ENCODE peak calls at places on chromosomes 13 and 19, in eight cellular contexts. U, Z, M, P, X, E, S and D are unnamed samples.

GRCh38 chr13:85666356-85666755 is 132.9 kb downstream of the SLITRK6 start:
- DNase-seq in X (no peak), M (no peak), U (no peak), S (no peak), P (peak; percentile 85), Z (no peak), E (no peak), D (no peak)

GRCh38 chr13:100773429-100773828 is 98.8 kb upstream of the TMTC4 start:
- DNase-seq in M (no peak), Z (no peak), P (no peak), U (no peak), X (no peak), E (no peak), S (no peak), D (no peak)

GRCh38 chr19:43639507-43640423 is at the start of gene CADM4:
- DNase-seq in Z (peak; percentile 66), S (no peak), U (peak; percentile 36), X (peak; percentile 58), M (no peak), E (peak; percentile 63), P (peak; percentile 57), D (peak; percentile 62)

GRCh38 chr13:63107163-63107935 is 1691.7 kb upstream of the PCDH20 start:
- DNase-seq in Z (no peak), X (no peak), U (no peak), E (no peak), M (no peak), S (no peak), P (no peak), D (no peak)

GRCh38 chr13:80339578-80339840 is 1.4 kb downstream of the SPRY2 start:
- DNase-seq in X (no peak), E (no peak), Z (no peak), S (no peak), M (no peak), P (peak; percentile 56), U (no peak), D (no peak)

GRCh38 chr19:13343514-13343913 is 162.8 kb downstream of the CACNA1A start:
- DNase-seq in U (no peak), S (no peak), X (no peak), Z (no peak), M (no peak), P (no peak), E (no peak), D (no peak)

GRCh38 chr13:97298816-97299215 is 76.7 kb downstream of the MBNL2 start:
- DNase-seq in Z (no peak), M (no peak), P (no peak), S (no peak), U (no peak), E (no peak), X (no peak), D (no peak)

GRCh38 chr19:55620951-55621672 is 3.3 kb downstream of the ZNF784 start:
- DNase-seq in U (no peak), Z (no peak), P (no peak), X (no peak), E (no peak), S (no peak), M (no peak), D (no peak)

GRCh38 chr19:48244289-48244688 is 11.4 kb downstream of the CARD8 start:
- DNase-seq in E (no peak), M (no peak), P (no peak), X (peak; percentile 47), Z (no peak), U (no peak), S (no peak), D (peak; percentile 59)

GRCh38 chr19:14363203-14364097 is 17.8 kb upstream of the ADGRE5 start:
- DNase-seq in E (peak; percentile 69), M (no peak), S (peak; percentile 93), X (no peak), U (peak; percentile 97), Z (peak; percentile 88), P (peak; percentile 94), D (no peak)

GRCh38 chr19:35901055-35901644 is 810 bp upstream of the NFKBID start:
- DNase-seq in X (no peak), U (no peak), S (no peak), Z (no peak), E (peak; percentile 43), P (peak; percentile 21), M (no peak), D (no peak)

GRCh38 chr19:48836089-48837017 is at the start of gene HSD17B14:
- DNase-seq in E (peak; percentile 78), M (no peak), U (peak; percentile 59), P (peak; percentile 90), Z (peak; percentile 80), S (peak; percentile 80), X (no peak), D (no peak)

GRCh38 chr19:2167896-2168618 is 4.3 kb downstream of the DOT1L start:
- DNase-seq in S (peak; percentile 86), Z (no peak), P (no peak), U (peak; percentile 59), E (no peak), X (no peak), M (no peak), D (no peak)

GRCh38 chr19:2168619-2169424 is 5.1 kb downstream of the DOT1L start:
- DNase-seq in U (peak; percentile 97), P (no peak), Z (no peak), E (peak; percentile 96), S (peak; percentile 100), M (peak; percentile 97), X (no peak), D (peak; percentile 86)

GRCh38 chr19:2164020-2164988 is 571 bp downstream of the DOT1L start:
- DNase-seq in X (no peak), Z (peak; percentile 68), M (no peak), P (peak; percentile 57), U (no peak), S (peak; percentile 81), E (peak; percentile 57), D (no peak)

GRCh38 chr19:2170219-2170618 is 6.5 kb downstream of the DOT1L start:
- DNase-seq in U (no peak), Z (no peak), P (no peak), X (no peak), S (no peak), M (no peak), E (no peak), D (no peak)

GRCh38 chr19:2166741-2167738 is 3.3 kb downstream of the DOT1L start:
- DNase-seq in P (peak; percentile 45), M (peak; percentile 67), Z (no peak), U (peak; percentile 82), E (peak; percentile 57), S (peak; percentile 96), X (no peak), D (no peak)
- H3K27ac ChIP-seq in P (no peak overlapping the region), M (peak overlapping the region; percentile 99), Z (no peak overlapping the region), U (peak overlapping the region; percentile 88), E (peak overlapping the region; percentile 98), S (peak overlapping the region; percentile 90), X (no peak overlapping the region), D (no peak overlapping the region)

GRCh38 chr13:113623491-113624234 is 34.3 kb downstream of the ATP4B start:
- DNase-seq in U (no peak), X (no peak), M (no peak), E (no peak), S (no peak), Z (no peak), P (no peak), D (no peak)
- H3K27me3 ChIP-seq in U (no peaks in the 10 kb centered on the region), X (no peaks in the 10 kb centered on the region), M (no peaks in the 10 kb centered on the region), E (no peaks in the 10 kb centered on the region), S (no peaks in the 10 kb centered on the region), Z (no peaks in the 10 kb centered on the region), P (no peaks in the 10 kb centered on the region), D (no peaks in the 10 kb centered on the region)

DNA sequence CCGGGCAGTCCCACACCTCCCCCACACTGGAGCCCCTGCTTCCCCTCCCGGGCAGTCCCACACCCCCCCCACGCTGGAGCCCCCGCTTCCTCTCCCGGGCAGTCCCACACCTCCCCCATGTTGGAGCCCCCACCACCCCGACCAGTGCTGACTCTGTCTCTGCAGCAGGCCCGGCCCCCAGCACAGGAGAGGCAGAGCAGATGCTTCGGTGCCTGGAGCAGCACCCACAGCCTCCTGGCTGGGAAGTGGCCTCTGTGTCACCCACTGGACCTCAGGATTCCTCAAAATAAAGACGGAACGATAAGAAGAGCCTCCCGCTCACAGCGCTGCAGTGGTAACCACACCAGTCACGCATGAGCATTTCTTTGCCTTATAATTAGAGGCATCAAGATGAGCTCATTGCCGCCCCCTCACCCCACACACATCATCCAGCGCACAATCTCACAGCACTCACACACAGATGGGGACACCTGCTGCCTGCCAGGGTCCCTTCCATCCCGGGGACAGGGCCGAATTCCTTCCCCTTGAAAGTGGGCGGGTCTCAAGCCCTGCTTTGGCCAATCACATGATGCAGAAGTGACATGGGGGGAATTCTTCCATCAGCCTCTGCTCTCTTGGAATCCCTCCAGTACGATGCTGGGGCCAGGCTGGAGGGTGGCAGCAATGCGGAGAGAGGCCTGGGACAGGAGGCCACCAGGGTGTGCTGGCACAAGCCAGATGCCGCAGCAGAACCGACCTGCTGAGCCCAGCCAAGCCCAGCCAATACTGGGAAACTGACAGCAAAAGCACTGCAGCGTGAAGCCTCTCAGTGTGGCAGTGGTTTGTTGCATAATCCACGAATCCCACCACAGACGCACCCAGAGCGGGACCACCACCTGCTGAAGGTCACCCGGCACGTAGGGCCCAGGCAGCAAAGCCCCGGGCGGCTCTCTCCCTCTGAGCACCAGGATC is 16.1 kb downstream of the PIP5K1C start:
- DNase-seq in P (no peak), S (no peak), U (no peak), E (no peak), M (no peak), Z (no peak), X (no peak), D (no peak)
- H3K27ac ChIP-seq in P (peak overlapping the region; percentile 85), S (peak overlapping the region; percentile 57), U (peak overlapping the region; percentile 74), E (peak overlapping the region; percentile 78), M (no peak overlapping the region), Z (no peak overlapping the region), X (no peak overlapping the region), D (no peak overlapping the region)

GRCh38 chr19:7624810-7625209 is 4.5 kb downstream of the XAB2 start:
- DNase-seq in Z (no peak), E (no peak), X (no peak), M (no peak), U (no peak), S (no peak), P (no peak), D (no peak)
- H3K27me3 ChIP-seq in Z (no peaks in the 10 kb centered on the region), E (no peaks in the 10 kb centered on the region), X (no peaks in the 10 kb centered on the region), M (no peaks in the 10 kb centered on the region), U (no peaks in the 10 kb centered on the region), S (no peaks in the 10 kb centered on the region), P (no peaks in the 10 kb centered on the region), D (no peaks in the 10 kb centered on the region)

GRCh38 chr19:51701468-51702100 is 8.5 kb downstream of the SPACA6 start:
- DNase-seq in Z (no peak), U (no peak), X (no peak), P (no peak), M (no peak), E (no peak), S (peak; percentile 57), D (no peak)
- H3K27ac ChIP-seq in Z (no peak overlapping the region), U (peak overlapping the region; percentile 89), X (no peak overlapping the region), P (peak overlapping the region; percentile 94), M (peak overlapping the region; percentile 97), E (peak overlapping the region; percentile 91), S (peak overlapping the region; percentile 92), D (no peak overlapping the region)

DNA sequence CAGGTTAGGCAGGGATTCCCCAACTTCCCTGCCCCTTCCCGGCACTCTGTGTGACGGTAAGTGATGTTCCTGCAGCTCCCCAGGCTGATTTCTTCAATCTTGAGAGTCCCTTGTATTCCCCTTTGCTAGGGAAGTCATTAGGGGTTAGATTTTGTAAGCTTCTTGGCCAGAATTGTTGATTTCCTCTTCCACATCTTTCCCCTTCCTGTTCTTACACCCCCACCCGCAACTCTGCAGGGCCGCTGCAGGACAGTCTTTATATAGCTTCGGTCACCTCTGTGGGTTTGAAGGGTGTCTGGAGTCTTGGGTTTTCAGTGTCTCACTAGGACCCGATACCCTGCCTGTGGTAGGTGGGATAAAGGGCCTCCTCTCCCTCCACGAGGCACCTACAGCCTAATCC is 10.6 kb upstream of the ADGRE1 start:
- DNase-seq in P (no peak), E (no peak), M (no peak), S (no peak), X (no peak), Z (no peak), U (no peak), D (no peak)
- H3K27me3 ChIP-seq in P (no peaks in the 10 kb centered on the region), E (no peaks in the 10 kb centered on the region), M (no peaks in the 10 kb centered on the region), S (peaks cover 4% of the 10 kb centered on the region), X (no peaks in the 10 kb centered on the region), Z (no peaks in the 10 kb centered on the region), U (no peaks in the 10 kb centered on the region), D (no peaks in the 10 kb centered on the region)